ENCODE peak calls at places on chromosomes 16 and 17, in five cellular contexts. One of them, this sample, is unnamed.

GRCh38 chr16:85674828-85675227 is 13.9 kb downstream of the GINS2 start:
- DNase-seq in NCI-H1436: no peak
- DNase-seq in SK-N-SH: no peak
- DNase-seq in NCI-H1694 treated with DMSO at 0.1 percent for 48 hours: no peak
- DNase-seq in HFFc6: no peak
- DNase-seq in this sample: no peak

GRCh38 chr16:7285520-7285919 is 47.1 kb upstream of the RBFOX1 start:
- DNase-seq in SK-N-SH: no peak
- DNase-seq in HFFc6: no peak
- DNase-seq in NCI-H1694 treated with DMSO at 0.1 percent for 48 hours: no peak
- DNase-seq in NCI-H1436: no peak
- DNase-seq in this sample: no peak

GRCh38 chr17:44159519-44160210 is 10.8 kb upstream of the ASB16 start:
- DNase-seq in NCI-H1436: no peak
- DNase-seq in HFFc6: no peak
- DNase-seq in SK-N-SH: no peak
- DNase-seq in NCI-H1694 treated with DMSO at 0.1 percent for 48 hours: no peak
- DNase-seq in this sample: no peak

GRCh38 chr17:75001915-75002843 is 10.3 kb upstream of the MRPL58 start:
- DNase-seq in HFFc6: no peak
- DNase-seq in SK-N-SH: no peak
- DNase-seq in NCI-H1694 treated with DMSO at 0.1 percent for 48 hours: no peak
- DNase-seq in NCI-H1436: no peak
- DNase-seq in this sample: no peak

GRCh38 chr17:64398330-64398729 is 7.7 kb upstream of the PECAM1 start:
- DNase-seq in NCI-H1694 treated with DMSO at 0.1 percent for 48 hours: no peak
- DNase-seq in HFFc6: no peak
- DNase-seq in SK-N-SH: no peak
- DNase-seq in NCI-H1436: no peak
- DNase-seq in this sample: no peak

GRCh38 chr16:24915019-24915418 is 69.3 kb downstream of the SLC5A11 start:
- DNase-seq in NCI-H1436: no peak
- DNase-seq in HFFc6: no peak
- DNase-seq in SK-N-SH: no peak
- DNase-seq in NCI-H1694 treated with DMSO at 0.1 percent for 48 hours: no peak
- DNase-seq in this sample: no peak

GRCh38 chr17:40714473-40714872 is 10.9 kb upstream of the KRT24 start:
- DNase-seq in SK-N-SH: no peak
- DNase-seq in NCI-H1436: no peak
- DNase-seq in NCI-H1694 treated with DMSO at 0.1 percent for 48 hours: no peak
- DNase-seq in HFFc6: no peak
- DNase-seq in this sample: no peak

GRCh38 chr17:42522263-42522790 is 13.7 kb upstream of the NAGLU start:
- DNase-seq in NCI-H1694 treated with DMSO at 0.1 percent for 48 hours: no peak
- DNase-seq in SK-N-SH: no peak
- DNase-seq in HFFc6: no peak
- DNase-seq in NCI-H1436: no peak
- DNase-seq in this sample: no peak

GRCh38 chr16:22183901-22184614 is 21.8 kb downstream of the SDR42E2 start:
- DNase-seq in NCI-H1694 treated with DMSO at 0.1 percent for 48 hours: no peak
- DNase-seq in SK-N-SH: peak; percentile 52
- DNase-seq in HFFc6: no peak
- DNase-seq in NCI-H1436: no peak
- DNase-seq in this sample: peak; percentile 52

GRCh38 chr16:65601781-65602180 is 479.9 kb upstream of the CDH11 start:
- DNase-seq in HFFc6: no peak
- DNase-seq in NCI-H1436: no peak
- DNase-seq in SK-N-SH: no peak
- DNase-seq in NCI-H1694 treated with DMSO at 0.1 percent for 48 hours: no peak
- DNase-seq in this sample: no peak

GRCh38 chr17:35795007-35795870 is at the start of gene MMP28:
- DNase-seq in NCI-H1436: peak; percentile 17
- DNase-seq in SK-N-SH: peak; percentile 86
- DNase-seq in HFFc6: no peak
- DNase-seq in NCI-H1694 treated with DMSO at 0.1 percent for 48 hours: no peak
- DNase-seq in this sample: no peak

GRCh38 chr17:28551421-28552186 is 820 bp downstream of the UNC119 start:
- DNase-seq in SK-N-SH: no peak
- DNase-seq in HFFc6: no peak
- DNase-seq in NCI-H1436: no peak
- DNase-seq in NCI-H1694 treated with DMSO at 0.1 percent for 48 hours: no peak
- DNase-seq in this sample: peak; percentile 43

GRCh38 chr16:927406-927805 is 43.4 kb downstream of the LMF1 start:
- DNase-seq in HFFc6: no peak
- DNase-seq in SK-N-SH: peak; percentile 66
- DNase-seq in NCI-H1436: no peak
- DNase-seq in NCI-H1694 treated with DMSO at 0.1 percent for 48 hours: no peak
- DNase-seq in this sample: peak; percentile 80